ENCODE peak calls at places on chromosomes 2 and 18, in four cellular contexts. I is IMR-90, G is left lung, F is body of pancreas. N is an unnamed sample. For H3K4me1, the result is how much of the 10 kb centered on the place peaks cover.

GRCh38 chr2:31256611-31257382 is 22.8 kb downstream of the EHD3 start:
- DNase-seq in I (no peak), G (no peak), F (no peak), N (peak)

GRCh38 chr18:63213331-63213900 is 106.2 kb downstream of the BCL2 start:
- DNase-seq in I (no peak), G (no peak), F (no peak), N (no peak)

GRCh38 chr2:178350051-178350450 is 100.9 kb downstream of the PRKRA start:
- DNase-seq in I (no peak), G (no peak), F (no peak), N (no peak)

GRCh38 chr2:169727065-169727464 is 6.6 kb upstream of the KLHL23 start:
- DNase-seq in I (no peak), G (no peak), F (no peak), N (no peak)

GRCh38 chr2:234747032-234747431 is 204.8 kb upstream of the SH3BP4 start:
- DNase-seq in I (peak), G (no peak), F (no peak), N (no peak)

GRCh38 chr2:10187661-10188060 is 65.1 kb downstream of the RRM2 start:
- DNase-seq in I (no peak), G (no peak), F (no peak), N (no peak)

GRCh38 chr2:60483400-60483799 is 70.1 kb downstream of the BCL11A start:
- DNase-seq in I (peak), G (no peak), F (no peak), N (no peak)

GRCh38 chr2:27808984-27809383 is 37.5 kb downstream of the MRPL33 start:
- DNase-seq in I (no peak), G (no peak), F (no peak), N (no peak)

GRCh38 chr2:8241317-8241716 is 440.5 kb upstream of the ID2 start:
- DNase-seq in I (no peak), G (no peak), F (no peak), N (no peak)

GRCh38 chr2:88690591-88691338 is 708 bp upstream of the RPIA start:
- DNase-seq in I (peak), G (peak), F (peak), N (peak)

GRCh38 chr2:165238295-165238694 is 919 bp upstream of the SCN2A start:
- DNase-seq in I (peak), G (no peak), F (no peak), N (peak)

GRCh38 chr2:211512746-211513145 is 956.3 kb downstream of the CPS1 start:
- DNase-seq in I (no peak), G (no peak), F (no peak), N (no peak)

GRCh38 chr18:23131693-23132319 is 3.5 kb upstream of the CABLES1 start:
- DNase-seq in I (peak), G (no peak), F (peak), N (peak)

DNA sequence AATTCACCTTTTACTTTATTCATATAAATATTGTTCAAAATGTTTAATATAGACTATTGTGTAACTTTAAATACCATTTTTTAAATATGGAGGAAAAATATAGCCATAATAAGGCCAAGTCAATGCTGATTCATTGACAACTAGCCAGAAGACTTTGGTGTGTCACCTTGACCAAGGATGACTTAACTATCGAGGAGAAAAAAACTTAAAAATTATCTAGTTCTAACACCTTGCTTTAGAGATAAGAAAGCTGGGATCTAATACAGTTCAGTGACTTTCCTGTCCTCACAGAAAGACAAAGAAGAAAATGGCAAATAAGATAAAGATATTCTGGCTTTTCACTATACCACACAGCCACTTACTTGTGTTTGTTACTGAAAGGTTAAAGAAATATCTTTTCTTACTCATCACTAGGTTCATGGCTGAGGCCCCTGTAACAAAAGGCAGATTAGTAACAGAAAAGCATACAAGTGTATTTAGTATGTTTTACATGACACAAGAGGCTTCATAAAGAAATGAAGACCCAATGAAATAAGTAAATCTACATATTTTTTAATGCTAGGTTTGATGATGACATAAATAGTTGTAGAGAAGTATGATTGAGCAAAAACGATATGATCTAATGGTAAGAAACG is 65.9 kb upstream of the LRRTM1 start:
- DNase-seq in I (no peak), G (no peak), F (no peak), N (no peak)
- H3K4me3 ChIP-seq in I (no peak), G (no peak), F (no peak), N (no peak)

GRCh38 chr2:100876231-100876860 is 56.4 kb downstream of the NPAS2 start:
- DNase-seq in I (peak), G (no peak), F (no peak), N (no peak)

GRCh38 chr2:100878000-100878786 is 58.3 kb downstream of the NPAS2 start:
- DNase-seq in I (no peak), G (no peak), F (peak), N (no peak)

GRCh38 chr2:100877555-100877954 is 57.6 kb downstream of the NPAS2 start:
- DNase-seq in I (peak), G (no peak), F (no peak), N (no peak)

GRCh38 chr2:100879296-100879695 is 59.4 kb downstream of the NPAS2 start:
- DNase-seq in I (no peak), G (no peak), F (no peak), N (no peak)

DNA sequence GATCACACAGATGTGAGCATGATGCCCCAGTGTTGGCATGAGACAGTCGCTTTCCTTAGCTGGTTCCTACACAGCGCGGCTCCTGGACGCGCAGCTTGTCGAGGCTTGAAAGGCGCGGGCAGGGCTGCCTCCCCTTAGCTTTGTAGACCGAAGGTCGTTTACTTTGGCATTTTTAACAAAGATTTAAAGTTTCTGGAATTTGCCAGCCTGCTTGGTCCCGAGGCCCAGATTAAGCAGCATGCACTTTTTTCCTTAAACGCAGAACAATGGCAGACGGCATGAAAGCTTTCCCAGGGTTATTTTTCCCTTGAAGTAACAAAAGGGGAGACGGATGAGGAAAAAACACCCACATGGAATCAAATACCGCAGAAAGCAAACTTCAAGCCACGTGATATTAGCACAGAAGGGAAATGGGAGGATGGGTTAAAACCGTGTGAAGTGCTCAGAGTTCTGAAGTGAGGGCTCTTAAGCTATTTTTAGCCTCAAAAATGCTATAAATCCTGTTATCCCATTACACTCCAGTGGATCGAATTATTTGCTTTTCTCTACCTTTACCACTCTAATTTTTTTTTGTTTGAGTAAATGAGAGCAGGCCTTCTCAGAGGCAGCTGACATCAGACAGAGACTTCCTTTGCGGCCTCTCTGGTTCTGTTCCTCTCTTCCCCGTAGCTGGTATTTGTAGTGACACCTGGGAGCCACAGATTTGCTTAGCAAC is 55.7 kb downstream of the NPAS2 start:
- DNase-seq in I (no peak), G (no peak), F (peak), N (peak)
- H3K4me1 ChIP-seq in I (under half), G (under half), F (under half), N (under half)

GRCh38 chr2:47535073-47535472 is 132.1 kb downstream of the MSH2 start:
- DNase-seq in I (no peak), G (no peak), F (no peak), N (no peak)

GRCh38 chr2:47536696-47537095 is 133.7 kb downstream of the MSH2 start:
- DNase-seq in I (no peak), G (no peak), F (no peak), N (no peak)

GRCh38 chr2:47531378-47532042 is 128.6 kb downstream of the MSH2 start:
- DNase-seq in I (no peak), G (no peak), F (no peak), N (no peak)

GRCh38 chr2:47535991-47536390 is 133.0 kb downstream of the MSH2 start:
- DNase-seq in I (no peak), G (no peak), F (no peak), N (no peak)

DNA sequence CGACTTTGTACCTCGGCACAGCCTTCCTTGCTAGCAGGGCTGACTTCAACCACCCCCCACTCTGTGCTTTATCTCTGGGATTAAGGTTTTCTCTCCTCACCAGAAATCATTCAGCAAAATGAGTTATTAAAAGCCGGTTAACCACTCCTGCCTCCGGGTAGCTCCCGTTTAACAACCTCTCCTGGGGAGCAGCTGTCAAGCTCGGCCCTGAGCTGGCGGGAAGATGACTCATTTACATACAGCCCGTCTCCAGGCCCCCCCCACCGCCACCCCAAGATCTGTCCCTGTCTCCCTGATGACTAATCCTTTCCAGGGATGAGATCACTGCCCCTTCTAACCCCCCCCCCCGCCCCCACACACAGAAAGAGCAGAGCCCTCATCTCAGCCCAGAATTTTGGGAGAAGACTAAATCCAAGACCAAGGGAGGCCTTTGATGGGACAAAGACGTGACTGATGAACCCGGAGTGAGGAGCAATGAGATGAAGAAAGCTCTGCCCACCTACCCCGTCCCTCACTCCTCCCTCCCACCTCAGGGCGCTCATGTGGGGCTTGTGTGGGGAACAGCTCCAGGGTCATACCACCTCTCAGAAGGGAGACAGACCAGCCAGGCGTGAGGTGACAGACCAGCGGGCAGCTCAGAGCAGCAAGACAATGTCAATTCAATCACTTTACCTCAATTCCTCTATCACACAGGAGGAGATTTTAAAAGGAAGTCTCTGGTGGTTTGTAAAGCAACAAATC is 131.4 kb downstream of the MSH2 start:
- DNase-seq in I (peak), G (peak), F (peak), N (peak)
- H3K4me3 ChIP-seq in I (no peak), G (no peak), F (no peak), N (no peak)

GRCh38 chr2:159090514-159091201 is 122.2 kb downstream of the TANC1 start:
- DNase-seq in I (peak), G (no peak), F (no peak), N (no peak)
- H3K4me1 ChIP-seq in I (under half), G (half or more), F (under half), N (half or more)

DNA sequence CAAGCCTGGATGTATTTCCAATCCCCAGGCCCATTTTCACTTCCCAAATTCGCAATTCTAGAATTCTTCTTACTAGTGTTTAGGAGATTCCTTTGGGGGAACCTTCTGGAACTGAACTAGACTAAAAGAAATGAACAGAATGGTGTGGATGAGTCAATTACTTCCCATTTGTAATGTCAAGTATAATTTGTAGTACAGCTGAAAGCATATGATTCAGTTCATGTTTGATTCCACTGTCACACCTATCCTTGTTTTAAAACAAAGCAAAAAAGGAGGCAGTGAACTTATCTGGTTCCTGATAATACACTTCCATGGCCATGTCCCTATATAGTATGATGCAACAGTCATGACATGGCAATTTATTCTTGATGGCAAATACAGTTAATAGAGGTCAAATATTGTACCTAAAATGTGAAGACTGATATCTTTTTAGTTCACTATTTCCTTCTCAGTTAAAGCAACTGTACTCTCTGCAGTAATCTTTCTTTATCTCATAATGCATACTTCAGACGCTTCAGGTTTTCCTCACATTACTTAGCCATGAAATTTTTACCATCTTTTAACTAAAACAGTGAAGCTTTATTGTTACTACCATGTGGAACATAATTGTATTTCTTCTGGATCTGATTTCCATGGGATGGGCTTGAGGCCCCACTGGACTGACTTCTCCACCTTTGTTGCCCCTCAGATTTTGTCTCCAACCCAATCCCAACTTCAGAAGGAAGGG is 1.9 kb downstream of the IDH1 start:
- DNase-seq in I (no peak), G (no peak), F (no peak), N (no peak)
- H3K4me3 ChIP-seq in I (no peak), G (no peak), F (no peak), N (peak)

GRCh38 chr2:109218792-109219126 is 89.8 kb downstream of the SH3RF3 start:
- DNase-seq in I (no peak), G (no peak), F (no peak), N (no peak)
- H3K4me1 ChIP-seq in I (under half), G (under half), F (under half), N (under half)